ENCODE peak calls at places on chromosome 2, in four cellular contexts. A, L, O and S are unnamed samples.
A peak's percentile ranks its signal among the peaks of the same experiment; 100 is the strongest.

GRCh38 chr2:188813315-188813714 is 160.9 kb upstream of the COL3A1 start:
- DNase-seq in A (no peak), L (no peak), O (no peak), S (no peak)

GRCh38 chr2:185202416-185202815 is 536.2 kb upstream of the FSIP2 start:
- DNase-seq in A (no peak), L (no peak), O (no peak), S (no peak)

GRCh38 chr2:207370646-207371045 is 159.1 kb upstream of the CREB1 start:
- DNase-seq in A (no peak), L (no peak), O (no peak), S (no peak)

GRCh38 chr2:9170458-9171130 is 36.0 kb upstream of the ASAP2 start:
- DNase-seq in A (no peak), L (no peak), O (no peak), S (no peak)

GRCh38 chr2:62740221-62740620 is 34.7 kb downstream of the EHBP1 start:
- DNase-seq in A (no peak), L (no peak), O (no peak), S (no peak)

GRCh38 chr2:39232141-39232540 is 11.6 kb downstream of the CDKL4 start:
- DNase-seq in A (no peak), L (no peak), O (no peak), S (no peak)

GRCh38 chr2:142321706-142322280 is 191.0 kb upstream of the LRP1B start:
- DNase-seq in A (no peak), L (no peak), O (no peak), S (no peak)

GRCh38 chr2:42072349-42073118 is 24.7 kb downstream of the PKDCC start:
- DNase-seq in A (no peak), L (peak; percentile 76), O (peak; percentile 22), S (no peak)

GRCh38 chr2:54572262-54572635 is 116.1 kb downstream of the SPTBN1 start:
- DNase-seq in A (peak; percentile 44), L (no peak), O (peak; percentile 37), S (no peak)

GRCh38 chr2:186459009-186459408 is 27.1 kb upstream of the ZC3H15 start:
- DNase-seq in A (no peak), L (no peak), O (no peak), S (peak; percentile 29)

GRCh38 chr2:27408601-27409320 is 630 bp downstream of the PPM1G start:
- DNase-seq in A (peak; percentile 19), L (peak; percentile 22), O (no peak), S (peak; percentile 41)

GRCh38 chr2:131044078-131044756 is 49.0 kb downstream of the FAM168B start:
- DNase-seq in A (no peak), L (no peak), O (no peak), S (no peak)

GRCh38 chr2:105725388-105725787 is 19.3 kb upstream of the NCK2 start:
- DNase-seq in A (no peak), L (no peak), O (no peak), S (peak; percentile 75)

GRCh38 chr2:172437419-172438063 is 10.2 kb downstream of the ITGA6 start:
- DNase-seq in A (peak; percentile 25), L (no peak), O (no peak), S (peak; percentile 35)

GRCh38 chr2:233974530-233975071 is 57.4 kb downstream of the TRPM8 start:
- DNase-seq in A (no peak), L (no peak), O (peak; percentile 90), S (no peak)

GRCh38 chr2:42809876-42810125 is 17.4 kb upstream of the HAAO start:
- DNase-seq in A (no peak), L (peak; percentile 88), O (peak; percentile 86), S (peak; percentile 85)

GRCh38 chr2:234502285-234502918 is 5.5 kb upstream of the ARL4C start:
- DNase-seq in A (no peak), L (no peak), O (peak; percentile 30), S (no peak)

GRCh38 chr2:118812530-118812929 is 34.9 kb downstream of the EN1 start:
- DNase-seq in A (no peak), L (no peak), O (no peak), S (no peak)

GRCh38 chr2:108604196-108604595 is 69.9 kb downstream of the LIMS1 start:
- DNase-seq in A (no peak), L (no peak), O (no peak), S (no peak)

GRCh38 chr2:726158-726557 is 49.0 kb upstream of the TMEM18 start:
- DNase-seq in A (no peak), L (no peak), O (no peak), S (no peak)

GRCh38 chr2:100052645-100053044 is 89.7 kb downstream of the AFF3 start:
- DNase-seq in A (no peak), L (no peak), O (peak; percentile 38), S (no peak)

GRCh38 chr2:240567137-240567871 is 980 bp upstream of the RNPEPL1 start:
- DNase-seq in A (peak; percentile 62), L (peak; percentile 17), O (peak; percentile 24), S (no peak)

GRCh38 chr2:18526429-18526828 is 34.0 kb downstream of the RDH14 start:
- DNase-seq in A (no peak), L (no peak), O (no peak), S (no peak)

DNA sequence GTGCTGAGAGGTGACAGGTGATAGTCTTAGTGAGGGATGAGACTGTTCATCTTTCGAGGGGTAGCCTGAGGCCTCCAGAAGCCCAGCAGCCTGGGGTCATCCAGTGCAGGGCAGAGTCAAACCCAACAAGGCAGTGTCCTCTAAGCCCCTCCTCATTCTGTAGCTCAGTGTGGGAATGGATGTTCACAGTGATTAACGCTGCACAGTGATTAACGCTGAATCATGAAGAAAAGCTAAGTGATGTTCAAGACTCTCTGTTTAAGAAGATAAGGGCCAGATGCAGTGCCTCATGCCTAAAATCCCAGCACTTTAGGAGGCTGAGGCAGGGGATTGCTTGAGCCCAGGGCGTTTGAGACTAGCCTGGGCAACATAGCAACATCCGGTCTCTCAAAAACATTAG is 56.3 kb upstream of the LAPTM4A start:
- DNase-seq in A (no peak), L (no peak), O (no peak), S (no peak)
- H3K27ac ChIP-seq in A (no peak overlapping the region), L (no peak overlapping the region), O (no peak overlapping the region), S (no peak overlapping the region)

GRCh38 chr2:20064841-20065240 is 13.4 kb upstream of the LAPTM4A start:
- DNase-seq in A (no peak), L (no peak), O (no peak), S (no peak)

GRCh38 chr2:20069756-20070155 is 18.3 kb upstream of the LAPTM4A start:
- DNase-seq in A (no peak), L (no peak), O (no peak), S (no peak)

GRCh38 chr2:20065885-20066602 is 14.6 kb upstream of the LAPTM4A start:
- DNase-seq in A (no peak), L (peak; percentile 53), O (peak; percentile 73), S (no peak)

GRCh38 chr2:20071397-20072383 is 20.3 kb upstream of the LAPTM4A start:
- DNase-seq in A (no peak), L (peak; percentile 75), O (peak; percentile 40), S (no peak)

GRCh38 chr2:20067992-20068727 is 16.7 kb upstream of the LAPTM4A start:
- DNase-seq in A (no peak), L (no peak), O (no peak), S (no peak)
- H3K27ac ChIP-seq in A (no peak overlapping the region), L (no peak overlapping the region), O (no peak overlapping the region), S (no peak overlapping the region)

DNA sequence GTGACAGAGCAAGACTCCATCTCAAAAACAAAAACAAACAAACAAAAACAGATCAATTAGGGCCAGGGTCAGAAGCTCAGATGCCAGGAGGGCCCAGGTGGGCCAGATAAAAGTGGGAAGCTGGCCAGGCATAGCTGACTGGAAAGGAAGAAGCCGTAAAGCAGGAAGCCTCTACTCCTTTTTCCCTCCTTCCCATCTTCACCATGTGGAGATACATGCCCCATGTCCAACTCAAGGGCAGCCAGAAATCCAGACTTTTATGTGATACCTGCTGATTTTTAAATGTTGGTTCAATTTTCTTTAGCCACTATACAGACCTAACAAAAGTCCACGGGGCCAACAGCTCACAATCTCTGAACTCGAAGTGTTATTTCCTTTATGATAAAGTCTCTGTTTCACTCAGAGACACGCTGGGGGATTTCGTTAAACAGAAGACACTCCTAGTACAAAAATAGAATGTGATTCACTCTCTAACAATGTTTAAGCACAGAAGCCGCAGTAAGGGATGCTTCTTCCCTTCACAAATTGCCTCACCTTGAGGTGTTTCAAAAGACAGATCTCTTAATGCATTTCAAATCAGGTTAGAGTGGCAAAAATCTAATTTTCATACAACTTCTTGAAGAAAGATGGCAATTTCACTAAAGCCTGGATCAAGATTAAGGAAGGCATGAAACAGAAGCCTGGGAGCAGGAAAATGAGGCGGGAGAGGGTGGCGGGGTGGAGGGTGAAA is 14.0 kb downstream of the TMEM247 start:
- DNase-seq in A (no peak), L (no peak), O (no peak), S (no peak)
- H3K27ac ChIP-seq in A (no peak overlapping the region), L (no peak overlapping the region), O (no peak overlapping the region), S (no peak overlapping the region)

GRCh38 chr2:215874418-215874817 is 138.9 kb downstream of the MREG start:
- DNase-seq in A (no peak), L (no peak), O (no peak), S (no peak)

GRCh38 chr2:215868886-215869285 is 144.5 kb downstream of the MREG start:
- DNase-seq in A (no peak), L (no peak), O (no peak), S (no peak)

GRCh38 chr2:215866594-215866993 is 146.8 kb downstream of the MREG start:
- DNase-seq in A (no peak), L (no peak), O (no peak), S (no peak)

GRCh38 chr2:215870088-215870490 is 143.3 kb downstream of the MREG start:
- DNase-seq in A (no peak), L (no peak), O (no peak), S (no peak)

DNA sequence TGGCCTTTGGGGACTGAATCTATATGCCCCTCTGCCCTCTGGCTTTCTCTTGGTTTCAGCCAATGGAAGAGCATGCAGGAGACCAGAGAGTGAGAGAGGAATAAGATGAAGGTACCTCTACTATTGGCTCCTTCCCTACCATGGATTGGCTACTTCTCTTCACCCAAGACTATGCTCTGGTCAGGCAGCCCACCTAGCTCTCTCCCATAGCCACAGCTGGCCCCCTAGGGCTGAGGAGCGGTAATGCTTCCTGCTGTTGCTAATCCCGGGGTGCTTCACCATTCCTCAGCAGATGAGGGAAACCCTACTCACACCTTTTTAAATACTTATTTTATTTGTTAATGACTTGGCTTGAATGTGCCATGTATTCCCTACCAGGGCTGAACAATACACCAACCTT is 142.4 kb downstream of the MREG start:
- DNase-seq in A (no peak), L (no peak), O (no peak), S (peak; percentile 31)
- H3K27ac ChIP-seq in A (no peak overlapping the region), L (no peak overlapping the region), O (no peak overlapping the region), S (no peak overlapping the region)

DNA sequence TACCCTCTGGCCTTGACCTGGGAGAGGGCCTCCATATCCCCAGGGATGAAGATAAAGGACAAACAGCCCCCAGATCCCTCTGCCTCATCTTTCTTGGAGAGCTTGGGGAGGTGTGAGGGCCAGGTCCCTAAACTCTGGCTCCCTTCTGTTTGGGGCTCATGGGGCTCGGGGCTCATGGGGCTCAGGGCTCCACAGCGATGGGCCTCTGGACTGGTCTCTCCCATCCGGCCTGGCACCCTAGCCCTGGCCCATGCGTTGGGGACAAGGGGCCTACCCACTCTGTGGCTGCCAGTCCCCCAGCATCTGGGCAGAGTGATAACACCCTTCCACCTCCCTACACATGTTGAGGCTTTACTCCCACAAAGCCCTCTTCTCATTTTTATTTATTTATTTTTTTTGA is 29.2 kb upstream of the PTMA start:
- DNase-seq in A (no peak), L (no peak), O (no peak), S (no peak)
- H3K27ac ChIP-seq in A (no peak overlapping the region), L (no peak overlapping the region), O (no peak overlapping the region), S (peak overlapping the region; percentile 37)

GRCh38 chr2:73984922-73985317 is 210 bp downstream of the TET3 start:
- DNase-seq in A (peak; percentile 61), L (peak; percentile 58), O (peak; percentile 63), S (no peak)
- H3K27ac ChIP-seq in A (no peak overlapping the region), L (peak overlapping the region; percentile 60), O (peak overlapping the region; percentile 99), S (no peak overlapping the region)